ENCODE peak calls at places on chromosomes 7 and 10, in nine cellular contexts. S, A, U, Y, R, B, W, T and D are unnamed samples.

GRCh38 chr7:2860627-2861133 is 16.6 kb upstream of the GNA12 start:
- DNase-seq in B (no peak), Y (no peak), U (no peak), T (peak), R (no peak), S (no peak), A (no peak), W (no peak), D (no peak)

GRCh38 chr10:71246591-71247143 is 34.3 kb downstream of the UNC5B start:
- DNase-seq in R (peak), S (no peak), U (no peak), W (no peak), A (peak), Y (no peak), B (no peak), T (no peak), D (no peak)

GRCh38 chr7:138755831-138756590 is 41.8 kb upstream of the TMEM213 start:
- DNase-seq in T (no peak), B (no peak), U (no peak), A (no peak), Y (no peak), W (no peak), S (no peak), R (no peak), D (no peak)

GRCh38 chr7:141906285-141906684 is 9.9 kb upstream of the OR9A4 start:
- DNase-seq in T (no peak), R (no peak), A (no peak), B (no peak), W (no peak), Y (no peak), S (no peak), U (no peak), D (no peak)

GRCh38 chr10:45460235-45460878 is 86.3 kb downstream of the ALOX5 start:
- DNase-seq in Y (no peak), U (no peak), R (no peak), T (no peak), S (no peak), W (no peak), A (no peak), B (no peak), D (no peak)

GRCh38 chr7:53422291-53422690 is 386.9 kb downstream of the POM121L12 start:
- DNase-seq in W (no peak), S (no peak), R (no peak), U (no peak), T (no peak), Y (no peak), A (no peak), B (no peak), D (no peak)

GRCh38 chr7:90412458-90413184 is 9.4 kb downstream of the CLDN12 start:
- DNase-seq in Y (peak), R (no peak), W (no peak), B (no peak), T (no peak), S (no peak), U (no peak), A (no peak), D (peak)

GRCh38 chr10:94097656-94098055 is 103.9 kb downstream of the PLCE1 start:
- DNase-seq in B (no peak), S (no peak), A (no peak), Y (no peak), W (no peak), T (no peak), R (no peak), U (no peak), D (no peak)

GRCh38 chr10:17116193-17116592 is 13.4 kb downstream of the CUBN start:
- DNase-seq in S (no peak), R (no peak), W (no peak), Y (no peak), A (no peak), B (no peak), U (no peak), T (no peak), D (no peak)